ENCODE peak calls at places on chromosomes 3 and 15, in five cellular contexts. Y, Q, F, L and D are unnamed samples.

GRCh38 chr3:35521196-35521595 is 118.1 kb upstream of the ARPP21 start:
- DNase-seq in Y (no peak), Q (no peak), F (no peak), L (no peak), D (no peak)

GRCh38 chr3:17039579-17039978 is 154.8 kb downstream of the PLCL2 start:
- DNase-seq in Y (no peak), Q (no peak), F (no peak), L (no peak), D (no peak)

GRCh38 chr15:78419331-78419730 is 18.7 kb upstream of the IREB2 start:
- DNase-seq in Y (no peak), Q (no peak), F (no peak), L (no peak), D (no peak)

GRCh38 chr3:177333535-177334495 is 136.5 kb upstream of the TBL1XR1 start:
- DNase-seq in Y (no peak), Q (no peak), F (no peak), L (peak), D (no peak)

GRCh38 chr3:134838599-134838998 is 43.5 kb downstream of the EPHB1 start:
- DNase-seq in Y (no peak), Q (no peak), F (no peak), L (no peak), D (no peak)

GRCh38 chr15:31304736-31305365 is 21.8 kb upstream of the KLF13 start:
- DNase-seq in Y (no peak), Q (no peak), F (no peak), L (no peak), D (peak)

GRCh38 chr15:82122754-82123400 is 77.1 kb upstream of the MEX3B start:
- DNase-seq in Y (no peak), Q (no peak), F (no peak), L (peak), D (no peak)

GRCh38 chr3:183330881-183331280 is 77.8 kb downstream of the B3GNT5 start:
- DNase-seq in Y (no peak), Q (no peak), F (no peak), L (no peak), D (no peak)

GRCh38 chr15:92883643-92884458 is 16.3 kb upstream of the CHD2 start:
- DNase-seq in Y (no peak), Q (no peak), F (peak), L (no peak), D (peak)

GRCh38 chr15:69037977-69038376 is 23.5 kb downstream of the NOX5 start:
- DNase-seq in Y (no peak), Q (no peak), F (no peak), L (no peak), D (no peak)

GRCh38 chr15:70345251-70346019 is 247.7 kb upstream of the TLE3 start:
- DNase-seq in Y (no peak), Q (no peak), F (no peak), L (no peak), D (no peak)

GRCh38 chr3:141646760-141647561 is 91.1 kb upstream of the RNF7 start:
- DNase-seq in Y (no peak), Q (no peak), F (no peak), L (peak), D (no peak)

GRCh38 chr3:32438596-32439344 is 47.1 kb downstream of the CMTM7 start:
- DNase-seq in Y (no peak), Q (no peak), F (no peak), L (no peak), D (no peak)

GRCh38 chr3:46693038-46693896 is at the start of gene ALS2CL:
- DNase-seq in Y (peak), Q (peak), F (peak), L (peak), D (peak)

GRCh38 chr3:115676336-115676735 is 53.0 kb downstream of the GAP43 start:
- DNase-seq in Y (no peak), Q (no peak), F (no peak), L (no peak), D (no peak)

GRCh38 chr3:52240059-52240885 is 1.3 kb upstream of the TWF2 start:
- DNase-seq in Y (peak), Q (peak), F (peak), L (peak), D (peak)

GRCh38 chr15:30953183-30953582 is 38.2 kb downstream of the MTMR10 start:
- DNase-seq in Y (no peak), Q (no peak), F (no peak), L (no peak), D (no peak)

GRCh38 chr3:163362154-163362553 is 1716.1 kb downstream of the SI start:
- DNase-seq in Y (no peak), Q (no peak), F (no peak), L (no peak), D (no peak)

GRCh38 chr3:58306662-58307286 is 454 bp downstream of the HTD2 start:
- DNase-seq in Y (peak), Q (peak), F (peak), L (peak), D (peak)

GRCh38 chr3:40978442-40978841 is 220.9 kb upstream of the CTNNB1 start:
- DNase-seq in Y (no peak), Q (no peak), F (no peak), L (no peak), D (no peak)

GRCh38 chr3:29759443-29760033 is 478.7 kb downstream of the RBMS3 start:
- DNase-seq in Y (no peak), Q (no peak), F (no peak), L (peak), D (no peak)

GRCh38 chr15:73504885-73505284 is 61.9 kb downstream of the REC114 start:
- DNase-seq in Y (no peak), Q (no peak), F (no peak), L (no peak), D (no peak)

GRCh38 chr15:60184579-60184978 is 180.5 kb downstream of the FOXB1 start:
- DNase-seq in Y (no peak), Q (no peak), F (no peak), L (no peak), D (no peak)

GRCh38 chr3:38493019-38493418 is 3.1 kb upstream of the EXOG start:
- DNase-seq in Y (no peak), Q (no peak), F (no peak), L (no peak), D (no peak)

GRCh38 chr3:185992801-185993467 is 55.1 kb upstream of the TRA2B start:
- DNase-seq in Y (no peak), Q (no peak), F (no peak), L (no peak), D (no peak)

GRCh38 chr3:10926831-10927521 is 65.6 kb upstream of the SLC6A1 start:
- DNase-seq in Y (no peak), Q (no peak), F (no peak), L (peak), D (no peak)

GRCh38 chr15:42102646-42103235 is 8.4 kb upstream of the PLA2G4D start:
- DNase-seq in Y (no peak), Q (no peak), F (no peak), L (no peak), D (no peak)